ENCODE peak calls at places on chromosomes 5 and 9, in nine cellular contexts. L is endothelial cell of umbilical vein, P is HFFc6, B is hepatic stellate cell, W is heart right ventricle, M is NCI-H1092 treated with DMSO at 0.1 percent for 48 hours, J is cardiac fibroblast, S is AG08395, D is NCI-H146. H is an unnamed sample.

GRCh38 chr5:43140286-43140685 is 19.6 kb downstream of the ZNF131 start:
- DNase-seq in S (no peak), D (no peak), M (no peak), J (peak), L (no peak), B (no peak), P (no peak), W (no peak), H (no peak)

GRCh38 chr9:136095495-136096058 is 488 bp upstream of the NACC2 start:
- DNase-seq in P (no peak), W (no peak), D (peak), B (peak), J (peak), M (no peak), S (peak), L (peak), H (no peak)

GRCh38 chr5:68295772-68296171 is 80.2 kb downstream of the PIK3R1 start:
- DNase-seq in D (no peak), W (no peak), P (no peak), S (no peak), L (no peak), B (no peak), M (no peak), J (no peak), H (no peak)

GRCh38 chr5:1335540-1336095 is 9.3 kb downstream of the CLPTM1L start:
- DNase-seq in B (no peak), J (no peak), S (no peak), W (no peak), L (no peak), P (no peak), D (no peak), M (no peak), H (no peak)

GRCh38 chr9:90950600-90950999 is 149.0 kb downstream of the SYK start:
- DNase-seq in B (no peak), D (no peak), L (no peak), S (no peak), W (no peak), P (no peak), J (no peak), M (no peak), H (no peak)

GRCh38 chr9:92808726-92809451 is 44.3 kb upstream of the BICD2 start:
- DNase-seq in B (peak), M (peak), S (peak), D (peak), J (peak), W (peak), L (peak), P (peak), H (peak)

GRCh38 chr5:107455111-107455544 is 215.6 kb downstream of the EFNA5 start:
- DNase-seq in B (no peak), M (no peak), J (peak), S (peak), D (no peak), W (no peak), L (no peak), P (no peak), H (peak)

GRCh38 chr9:5455181-5455580 is 4.8 kb downstream of the CD274 start:
- DNase-seq in M (no peak), B (no peak), L (peak), D (no peak), P (peak), S (peak), J (peak), W (no peak), H (no peak)

GRCh38 chr9:133359420-133360175 is 3.2 kb downstream of the SURF2 start:
- DNase-seq in M (peak), S (no peak), B (no peak), W (no peak), D (no peak), P (no peak), L (no peak), J (no peak), H (no peak)

GRCh38 chr9:3261484-3261883 is 264.3 kb downstream of the RFX3 start:
- DNase-seq in B (no peak), S (no peak), M (no peak), W (no peak), P (no peak), L (no peak), J (peak), D (no peak), H (no peak)

GRCh38 chr5:56700711-56701110 is 114.6 kb upstream of the MAP3K1 start:
- DNase-seq in M (no peak), B (no peak), W (no peak), S (no peak), L (no peak), P (no peak), D (no peak), J (no peak), H (no peak)

GRCh38 chr9:127779136-127779981 is 893 bp upstream of the SH2D3C start:
- DNase-seq in J (peak), W (no peak), S (no peak), P (no peak), L (no peak), D (no peak), B (no peak), M (no peak), H (no peak)

GRCh38 chr5:72412283-72413055 is 92.3 kb downstream of the PTCD2 start:
- DNase-seq in D (no peak), S (peak), J (peak), M (no peak), L (no peak), W (no peak), P (peak), B (peak), H (peak)

GRCh38 chr5:1542755-1543154 is 19.0 kb upstream of the LPCAT1 start:
- DNase-seq in D (no peak), B (no peak), S (peak), W (no peak), M (no peak), J (peak), P (peak), L (peak), H (peak)

H was measured in SW 1271.